ENCODE peak calls at places on chromosomes 4 and X, in nine cellular contexts. S, Z, U, V, Q, J, P, C and F are unnamed samples.

GRCh38 chr4:131052646-131053045 is 1956.7 kb downstream of the C4orf33 start:
- DNase-seq in Z (no peak), U (no peak), C (no peak), J (no peak), V (no peak), Q (no peak), P (no peak), S (no peak), F (no peak)

GRCh38 chr4:106062452-106062875 is 167.2 kb downstream of the NPNT start:
- DNase-seq in U (peak; percentile 31), Z (no peak), S (no peak), V (no peak), P (peak; percentile 79), J (no peak), C (peak; percentile 88), Q (no peak), F (no peak)

GRCh38 chr4:8553958-8554357 is 26.2 kb upstream of the GPR78 start:
- DNase-seq in V (no peak), C (no peak), P (no peak), Q (no peak), Z (no peak), U (no peak), S (no peak), J (no peak), F (no peak)

GRCh38 chrX:40394302-40394701 is 186.5 kb upstream of the ATP6AP2 start:
- DNase-seq in P (no peak), V (no peak), C (no peak), S (no peak), U (no peak), J (no peak), Q (no peak), Z (no peak), F (no peak)

GRCh38 chr4:2006367-2006766 is 2.4 kb downstream of the NELFA start:
- DNase-seq in V (no peak), S (no peak), Q (no peak), Z (no peak), P (no peak), C (no peak), U (no peak), J (no peak), F (no peak)

GRCh38 chr4:53937918-53938317 is 126.5 kb downstream of the CHIC2 start:
- DNase-seq in P (no peak), C (no peak), Z (no peak), Q (no peak), S (no peak), U (no peak), V (no peak), J (peak; percentile 74), F (no peak)

GRCh38 chrX:19866626-19867410 is 20.6 kb downstream of the SH3KBP1 start:
- DNase-seq in Z (no peak), J (no peak), Q (no peak), V (no peak), C (no peak), P (no peak), S (peak; percentile 9), U (no peak), F (no peak)

GRCh38 chr4:2786152-2786671 is 6.7 kb upstream of the SH3BP2 start:
- DNase-seq in V (peak; percentile 35), C (no peak), U (no peak), Z (no peak), S (no peak), J (no peak), Q (no peak), P (no peak), F (no peak)

GRCh38 chrX:51860679-51861078 is 32.7 kb upstream of the MAGED1 start:
- DNase-seq in P (peak; percentile 60), S (peak; percentile 3), J (peak; percentile 18), C (peak; percentile 45), U (peak; percentile 2), Q (peak; percentile 30), V (no peak), Z (peak; percentile 7), F (no peak)

GRCh38 chr4:158802914-158803313 is 34.1 kb downstream of the FNIP2 start:
- DNase-seq in Z (no peak), Q (no peak), U (no peak), V (no peak), S (no peak), P (no peak), J (no peak), C (no peak), F (no peak)

GRCh38 chr4:150314031-150314430 is 235.8 kb downstream of the DCLK2 start:
- DNase-seq in C (no peak), J (no peak), U (no peak), P (no peak), Z (no peak), S (no peak), Q (no peak), V (no peak), F (no peak)

GRCh38 chrX:109632906-109633504 is 8.0 kb upstream of the KCNE5 start:
- DNase-seq in U (peak; percentile 9), C (peak; percentile 45), S (no peak), P (peak; percentile 52), Z (no peak), V (no peak), J (no peak), Q (peak; percentile 34), F (no peak)

GRCh38 chrX:155612312-155613224 is at the start of gene TMLHE:
- DNase-seq in Z (peak; percentile 29), S (peak; percentile 61), V (peak; percentile 70), P (no peak), J (peak; percentile 19), C (peak; percentile 54), Q (peak; percentile 76), U (peak; percentile 74), F (no peak)

GRCh38 chr4:85829276-85830051 is 354.5 kb downstream of the ARHGAP24 start:
- DNase-seq in J (no peak), U (no peak), Z (no peak), C (peak; percentile 22), Q (no peak), V (no peak), S (no peak), P (peak; percentile 54), F (peak; percentile 46)

GRCh38 chrX:119647552-119648420 is 41.6 kb upstream of the NKRF start:
- DNase-seq in J (no peak), P (no peak), U (no peak), Q (no peak), C (no peak), Z (no peak), S (no peak), V (no peak), F (no peak)

GRCh38 chrX:17046478-17047097 is 100.1 kb downstream of the REPS2 start:
- DNase-seq in Z (peak; percentile 77), V (no peak), C (peak; percentile 84), U (peak; percentile 55), P (peak; percentile 77), Q (peak; percentile 51), S (peak; percentile 53), J (peak; percentile 44), F (no peak)

GRCh38 chr4:46648088-46648744 is 258.3 kb upstream of the GABRA2 start:
- DNase-seq in V (no peak), C (peak; percentile 34), U (peak; percentile 18), J (no peak), Q (peak; percentile 26), Z (no peak), S (no peak), P (peak; percentile 64), F (peak; percentile 14)

GRCh38 chr4:100511906-100512305 is 5.9 kb downstream of the EMCN start:
- DNase-seq in C (no peak), Z (no peak), J (no peak), U (no peak), P (no peak), Q (no peak), S (no peak), V (no peak), F (no peak)

GRCh38 chr4:173214661-173215060 is 46.0 kb downstream of the GALNT7 start:
- DNase-seq in P (peak; percentile 25), U (no peak), S (no peak), C (peak; percentile 76), Z (no peak), J (no peak), V (no peak), Q (no peak), F (no peak)

GRCh38 chrX:145865082-145865481 is 47.5 kb downstream of the SLITRK2 start:
- DNase-seq in U (no peak), Z (no peak), P (no peak), J (no peak), V (no peak), S (no peak), Q (no peak), C (no peak), F (no peak)

DNA sequence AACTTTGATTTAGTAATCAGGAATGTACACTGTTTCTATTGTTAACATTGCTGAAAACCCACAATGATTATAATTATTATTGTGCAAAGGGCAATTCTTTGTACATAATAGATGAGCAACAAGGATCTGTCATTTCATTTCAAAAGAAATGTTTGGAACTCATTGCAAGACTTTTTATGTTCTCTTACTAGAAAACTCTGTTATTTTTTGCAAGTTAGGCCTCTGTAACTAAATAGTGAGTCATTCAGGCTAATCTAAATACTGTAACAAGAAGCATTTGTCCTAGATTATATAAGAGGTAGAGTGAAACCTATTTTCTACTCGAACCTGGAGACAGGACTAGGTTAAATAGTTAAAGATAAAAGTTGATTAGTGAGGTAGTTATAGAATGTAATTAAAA is 93.2 kb upstream of the FAM47B start:
- DNase-seq in S (no peak), J (no peak), V (no peak), U (no peak), Q (no peak), P (peak; percentile 26), Z (no peak), C (peak; percentile 67), F (no peak)
- H3K27ac ChIP-seq in S (no peak overlapping the region), J (no peak overlapping the region), V (no peak overlapping the region), U (no peak overlapping the region), Q (no peak overlapping the region), P (no peak overlapping the region), Z (no peak overlapping the region), C (no peak overlapping the region), F (no peak overlapping the region)

GRCh38 chrX:43878902-43879526 is 3.2 kb downstream of the MAOB start:
- DNase-seq in U (no peak), C (peak; percentile 4), V (no peak), P (no peak), J (no peak), Q (no peak), Z (no peak), S (no peak), F (no peak)
- H3K27ac ChIP-seq in U (no peak overlapping the region), C (no peak overlapping the region), V (peak overlapping the region; percentile 56), P (no peak overlapping the region), J (no peak overlapping the region), Q (no peak overlapping the region), Z (peak overlapping the region; percentile 10), S (no peak overlapping the region), F (no peak overlapping the region)

GRCh38 chr4:38008493-38009120 is 48.4 kb downstream of the PTTG2 start:
- DNase-seq in S (no peak), V (no peak), C (no peak), P (no peak), J (no peak), Z (no peak), U (no peak), Q (no peak), F (no peak)
- H3K27ac ChIP-seq in S (no peak overlapping the region), V (no peak overlapping the region), C (no peak overlapping the region), P (no peak overlapping the region), J (no peak overlapping the region), Z (no peak overlapping the region), U (no peak overlapping the region), Q (no peak overlapping the region), F (no peak overlapping the region)

DNA sequence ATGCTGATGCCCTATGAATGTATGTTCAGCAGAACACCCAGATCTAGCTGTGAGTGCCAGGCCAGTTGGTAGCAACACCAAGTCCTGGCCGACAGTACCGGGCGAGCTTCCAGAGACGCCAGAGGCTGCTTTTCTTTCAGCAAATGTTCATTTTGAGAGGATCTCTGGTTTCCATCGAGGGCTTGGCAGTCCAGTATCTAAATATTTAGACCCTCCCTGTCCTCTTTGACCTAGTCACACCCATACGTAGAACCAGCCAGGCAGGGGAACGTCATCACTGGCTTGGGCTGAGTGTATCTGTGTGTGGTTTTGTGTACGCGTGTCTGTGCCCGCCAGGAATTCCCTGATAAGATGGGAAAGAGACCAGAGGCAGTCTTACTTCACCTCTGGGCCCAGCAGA is 14.8 kb upstream of the ELF4 start:
- DNase-seq in S (peak; percentile 62), C (peak; percentile 74), P (no peak), V (no peak), U (peak; percentile 78), Z (peak; percentile 50), Q (peak; percentile 71), J (no peak), F (peak; percentile 78)
- H3K27ac ChIP-seq in S (peak overlapping the region; percentile 64), C (no peak overlapping the region), P (no peak overlapping the region), V (peak overlapping the region; percentile 20), U (peak overlapping the region; percentile 40), Z (peak overlapping the region; percentile 63), Q (no peak overlapping the region), J (no peak overlapping the region), F (peak overlapping the region; percentile 72)